ENCODE peak calls at places on chromosome X, in seven cellular contexts. One of them, this sample, is unnamed.

GRCh38 chrX:16300831-16301230 is 133.6 kb downstream of the MAGEB17 start:
- DNase-seq in H9: no peak
- DNase-seq in dorsolateral prefrontal cortex: no peak
- DNase-seq in AG04449: no peak
- DNase-seq in GM13977: no peak
- DNase-seq in fibroblast of pulmonary artery: no peak
- DNase-seq in astrocyte of the spinal cord: no peak
- DNase-seq in this sample: no peak

GRCh38 chrX:153636716-153637115 is 10.3 kb upstream of the DUSP9 start:
- DNase-seq in GM13977: no peak
- DNase-seq in dorsolateral prefrontal cortex: no peak
- DNase-seq in AG04449: no peak
- DNase-seq in fibroblast of pulmonary artery: no peak
- DNase-seq in H9: no peak
- DNase-seq in astrocyte of the spinal cord: no peak
- DNase-seq in this sample: no peak

GRCh38 chrX:106611323-106611681 is 476 bp upstream of the RADX start:
- DNase-seq in AG04449: no peak
- DNase-seq in fibroblast of pulmonary artery: no peak
- DNase-seq in astrocyte of the spinal cord: no peak
- DNase-seq in GM13977: no peak
- DNase-seq in dorsolateral prefrontal cortex: no peak
- DNase-seq in H9: no peak
- DNase-seq in this sample: no peak

GRCh38 chrX:150036181-150036580 is 97.9 kb upstream of the EOLA2 start:
- DNase-seq in astrocyte of the spinal cord: peak
- DNase-seq in dorsolateral prefrontal cortex: no peak
- DNase-seq in AG04449: no peak
- DNase-seq in GM13977: no peak
- DNase-seq in H9: no peak
- DNase-seq in fibroblast of pulmonary artery: peak
- DNase-seq in this sample: no peak

GRCh38 chrX:20665441-20665840 is 398.7 kb upstream of the RPS6KA3 start:
- DNase-seq in GM13977: no peak
- DNase-seq in astrocyte of the spinal cord: no peak
- DNase-seq in dorsolateral prefrontal cortex: no peak
- DNase-seq in H9: no peak
- DNase-seq in fibroblast of pulmonary artery: no peak
- DNase-seq in AG04449: peak
- DNase-seq in this sample: no peak

GRCh38 chrX:39165773-39166172 is 364.5 kb downstream of the MID1IP1 start:
- DNase-seq in GM13977: no peak
- DNase-seq in AG04449: no peak
- DNase-seq in fibroblast of pulmonary artery: no peak
- DNase-seq in astrocyte of the spinal cord: no peak
- DNase-seq in dorsolateral prefrontal cortex: no peak
- DNase-seq in H9: no peak
- DNase-seq in this sample: no peak

GRCh38 chrX:153925739-153926593 is at the start of gene ARHGAP4:
- DNase-seq in astrocyte of the spinal cord: no peak
- DNase-seq in fibroblast of pulmonary artery: no peak
- DNase-seq in H9: peak
- DNase-seq in dorsolateral prefrontal cortex: no peak
- DNase-seq in AG04449: no peak
- DNase-seq in GM13977: peak
- DNase-seq in this sample: no peak

GRCh38 chrX:65745427-65745826 is 78.0 kb downstream of the MSN start:
- DNase-seq in AG04449: no peak
- DNase-seq in fibroblast of pulmonary artery: no peak
- DNase-seq in H9: no peak
- DNase-seq in astrocyte of the spinal cord: no peak
- DNase-seq in dorsolateral prefrontal cortex: no peak
- DNase-seq in GM13977: no peak
- DNase-seq in this sample: no peak

GRCh38 chrX:12269484-12269883 is 131.2 kb downstream of the FRMPD4 start:
- DNase-seq in GM13977: no peak
- DNase-seq in astrocyte of the spinal cord: no peak
- DNase-seq in H9: no peak
- DNase-seq in AG04449: no peak
- DNase-seq in fibroblast of pulmonary artery: peak
- DNase-seq in dorsolateral prefrontal cortex: no peak
- DNase-seq in this sample: no peak

GRCh38 chrX:103330601-103331397 is 760 bp downstream of the TCEAL7 start:
- DNase-seq in AG04449: no peak
- DNase-seq in H9: peak
- DNase-seq in fibroblast of pulmonary artery: peak
- DNase-seq in dorsolateral prefrontal cortex: no peak
- DNase-seq in astrocyte of the spinal cord: peak
- DNase-seq in GM13977: no peak
- DNase-seq in this sample: no peak

GRCh38 chrX:9864011-9864410 is 77.8 kb downstream of the SHROOM2 start:
- DNase-seq in GM13977: no peak
- DNase-seq in AG04449: no peak
- DNase-seq in H9: no peak
- DNase-seq in dorsolateral prefrontal cortex: no peak
- DNase-seq in fibroblast of pulmonary artery: no peak
- DNase-seq in astrocyte of the spinal cord: no peak
- DNase-seq in this sample: no peak

GRCh38 chrX:12434493-12434892 is 296.2 kb downstream of the FRMPD4 start:
- DNase-seq in GM13977: no peak
- DNase-seq in dorsolateral prefrontal cortex: no peak
- DNase-seq in AG04449: no peak
- DNase-seq in astrocyte of the spinal cord: no peak
- DNase-seq in fibroblast of pulmonary artery: no peak
- DNase-seq in H9: peak
- DNase-seq in this sample: no peak

GRCh38 chrX:110228453-110228852 is 89.4 kb downstream of the AMMECR1 start:
- DNase-seq in H9: no peak
- DNase-seq in dorsolateral prefrontal cortex: no peak
- DNase-seq in astrocyte of the spinal cord: no peak
- DNase-seq in GM13977: no peak
- DNase-seq in AG04449: no peak
- DNase-seq in fibroblast of pulmonary artery: no peak
- DNase-seq in this sample: no peak

GRCh38 chrX:119753639-119754257 is 4.6 kb upstream of the SOWAHD start:
- DNase-seq in AG04449: no peak
- DNase-seq in H9: peak
- DNase-seq in fibroblast of pulmonary artery: peak
- DNase-seq in astrocyte of the spinal cord: peak
- DNase-seq in GM13977: no peak
- DNase-seq in dorsolateral prefrontal cortex: no peak
- DNase-seq in this sample: no peak

GRCh38 chrX:108736509-108737479 is at the start of gene IRS4:
- DNase-seq in AG04449: no peak
- DNase-seq in fibroblast of pulmonary artery: peak
- DNase-seq in GM13977: peak
- DNase-seq in astrocyte of the spinal cord: no peak
- DNase-seq in dorsolateral prefrontal cortex: no peak
- DNase-seq in H9: peak
- DNase-seq in this sample: no peak

GRCh38 chrX:75154871-75155270 is 1.2 kb downstream of the ABCB7 start:
- DNase-seq in fibroblast of pulmonary artery: no peak
- DNase-seq in dorsolateral prefrontal cortex: no peak
- DNase-seq in H9: no peak
- DNase-seq in AG04449: no peak
- DNase-seq in GM13977: no peak
- DNase-seq in astrocyte of the spinal cord: no peak
- DNase-seq in this sample: no peak

GRCh38 chrX:2608638-2609430 is 82.3 kb upstream of the CD99 start:
- DNase-seq in fibroblast of pulmonary artery: peak
- DNase-seq in GM13977: peak
- DNase-seq in dorsolateral prefrontal cortex: no peak
- DNase-seq in AG04449: no peak
- DNase-seq in H9: peak
- DNase-seq in astrocyte of the spinal cord: peak
- DNase-seq in this sample: peak

GRCh38 chrX:63434665-63435064 is 83.5 kb upstream of the SPIN4 start:
- DNase-seq in AG04449: no peak
- DNase-seq in dorsolateral prefrontal cortex: no peak
- DNase-seq in astrocyte of the spinal cord: no peak
- DNase-seq in GM13977: no peak
- DNase-seq in fibroblast of pulmonary artery: peak
- DNase-seq in H9: peak
- DNase-seq in this sample: no peak

GRCh38 chrX:135625995-135626394 is 87.4 kb upstream of the CT45A1 start:
- DNase-seq in H9: no peak
- DNase-seq in dorsolateral prefrontal cortex: no peak
- DNase-seq in GM13977: no peak
- DNase-seq in AG04449: no peak
- DNase-seq in astrocyte of the spinal cord: no peak
- DNase-seq in fibroblast of pulmonary artery: peak
- DNase-seq in this sample: no peak

GRCh38 chrX:120671963-120672362 is 42.1 kb upstream of the C1GALT1C1 start:
- DNase-seq in AG04449: no peak
- DNase-seq in fibroblast of pulmonary artery: peak
- DNase-seq in H9: no peak
- DNase-seq in GM13977: no peak
- DNase-seq in dorsolateral prefrontal cortex: no peak
- DNase-seq in astrocyte of the spinal cord: no peak
- DNase-seq in this sample: no peak

GRCh38 chrX:98068210-98068609 is 1184.5 kb downstream of the RPA4 start:
- DNase-seq in dorsolateral prefrontal cortex: no peak
- DNase-seq in AG04449: no peak
- DNase-seq in astrocyte of the spinal cord: peak
- DNase-seq in H9: no peak
- DNase-seq in fibroblast of pulmonary artery: no peak
- DNase-seq in GM13977: no peak
- DNase-seq in this sample: no peak

DNA sequence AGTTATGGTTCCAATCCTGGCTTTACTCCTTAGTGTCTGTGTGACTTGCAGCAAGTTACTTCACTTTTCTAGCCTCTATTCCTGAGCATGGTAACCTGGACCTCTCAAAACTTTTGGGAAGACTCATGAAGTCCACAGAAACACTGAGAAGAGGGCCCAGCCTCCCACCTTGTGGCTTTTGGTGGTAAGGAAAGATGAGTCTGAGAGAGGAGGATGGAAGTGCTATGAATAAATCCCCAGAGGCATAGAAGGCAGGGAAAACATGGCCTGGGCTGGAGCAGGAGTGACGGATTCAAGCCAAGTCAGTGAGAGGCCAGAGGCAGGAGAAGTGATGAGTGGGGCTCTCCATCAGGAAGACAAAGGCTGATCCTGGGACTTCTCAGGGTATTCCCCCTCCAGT is 10.9 kb upstream of the MAGEA4 start:
- DNase-seq in GM13977: no peak
- DNase-seq in AG04449: no peak
- DNase-seq in H9: no peak
- DNase-seq in fibroblast of pulmonary artery: no peak
- DNase-seq in astrocyte of the spinal cord: no peak
- DNase-seq in dorsolateral prefrontal cortex: no peak
- DNase-seq in this sample: no peak
- TF ChIP-seq CTCF in GM13977: no peak
- TF ChIP-seq CTCF in AG04449: no peak
- TF ChIP-seq CTCF in H9: no peak
- TF ChIP-seq CTCF in fibroblast of pulmonary artery: no peak
- TF ChIP-seq CTCF in astrocyte of the spinal cord: no peak
- TF ChIP-seq CTCF in dorsolateral prefrontal cortex: no peak
- TF ChIP-seq CTCF in this sample: no peak

GRCh38 chrX:48578661-48579128 is 4.4 kb downstream of the RBM3 start:
- DNase-seq in astrocyte of the spinal cord: no peak
- DNase-seq in H9: no peak
- DNase-seq in dorsolateral prefrontal cortex: no peak
- DNase-seq in fibroblast of pulmonary artery: no peak
- DNase-seq in GM13977: no peak
- DNase-seq in AG04449: no peak
- DNase-seq in this sample: no peak
- TF ChIP-seq CTCF in astrocyte of the spinal cord: no peak
- TF ChIP-seq CTCF in H9: no peak
- TF ChIP-seq CTCF in dorsolateral prefrontal cortex: no peak
- TF ChIP-seq CTCF in fibroblast of pulmonary artery: no peak
- TF ChIP-seq CTCF in GM13977: no peak
- TF ChIP-seq CTCF in AG04449: no peak
- TF ChIP-seq CTCF in this sample: no peak

GRCh38 chrX:13669246-13669689 is 16.3 kb downstream of the TCEANC start:
- DNase-seq in astrocyte of the spinal cord: peak
- DNase-seq in fibroblast of pulmonary artery: peak
- DNase-seq in dorsolateral prefrontal cortex: no peak
- DNase-seq in AG04449: peak
- DNase-seq in H9: no peak
- DNase-seq in GM13977: peak
- DNase-seq in this sample: no peak
- TF ChIP-seq CTCF in astrocyte of the spinal cord: no peak
- TF ChIP-seq CTCF in fibroblast of pulmonary artery: no peak
- TF ChIP-seq CTCF in dorsolateral prefrontal cortex: no peak
- TF ChIP-seq CTCF in AG04449: no peak
- TF ChIP-seq CTCF in H9: no peak
- TF ChIP-seq CTCF in GM13977: no peak
- TF ChIP-seq CTCF in this sample: no peak

GRCh38 chrX:144717682-144718081 is 529.6 kb upstream of the SPANXN1 start:
- DNase-seq in AG04449: no peak
- DNase-seq in fibroblast of pulmonary artery: no peak
- DNase-seq in H9: no peak
- DNase-seq in astrocyte of the spinal cord: no peak
- DNase-seq in dorsolateral prefrontal cortex: no peak
- DNase-seq in GM13977: no peak
- DNase-seq in this sample: no peak

GRCh38 chrX:144722307-144722706 is 525.0 kb upstream of the SPANXN1 start:
- DNase-seq in dorsolateral prefrontal cortex: no peak
- DNase-seq in AG04449: no peak
- DNase-seq in GM13977: no peak
- DNase-seq in H9: peak
- DNase-seq in fibroblast of pulmonary artery: no peak
- DNase-seq in astrocyte of the spinal cord: no peak
- DNase-seq in this sample: no peak
- TF ChIP-seq CTCF in dorsolateral prefrontal cortex: no peak
- TF ChIP-seq CTCF in AG04449: no peak
- TF ChIP-seq CTCF in GM13977: peak
- TF ChIP-seq CTCF in H9: peak
- TF ChIP-seq CTCF in fibroblast of pulmonary artery: no peak
- TF ChIP-seq CTCF in astrocyte of the spinal cord: peak
- TF ChIP-seq CTCF in this sample: peak